ENCODE peak calls at places on chromosome 17, in four cellular contexts. One of them, this sample, is unnamed.

GRCh38 chr17:68085751-68086445 is 50.4 kb downstream of the KPNA2 start:
- DNase-seq in fibroblast of the aortic adventitia: no peak
- DNase-seq in AG04449: no peak
- DNase-seq in IMR-90: no peak
- DNase-seq in this sample: peak

GRCh38 chr17:2735896-2736295 is 13.6 kb downstream of the CCDC92B start:
- DNase-seq in fibroblast of the aortic adventitia: no peak
- DNase-seq in AG04449: no peak
- DNase-seq in IMR-90: no peak
- DNase-seq in this sample: no peak

GRCh38 chr17:57493171-57493570 is 236.8 kb downstream of the MSI2 start:
- DNase-seq in fibroblast of the aortic adventitia: no peak
- DNase-seq in AG04449: no peak
- DNase-seq in IMR-90: no peak
- DNase-seq in this sample: no peak

GRCh38 chr17:6043405-6043804 is 26.8 kb upstream of the WSCD1 start:
- DNase-seq in fibroblast of the aortic adventitia: no peak
- DNase-seq in AG04449: no peak
- DNase-seq in IMR-90: no peak
- DNase-seq in this sample: no peak

GRCh38 chr17:82560802-82561428 is 41.4 kb downstream of the FOXK2 start:
- DNase-seq in fibroblast of the aortic adventitia: no peak
- DNase-seq in AG04449: no peak
- DNase-seq in IMR-90: no peak
- DNase-seq in this sample: no peak

GRCh38 chr17:31654936-31655335 is 204.1 kb downstream of the COPRS start:
- DNase-seq in fibroblast of the aortic adventitia: no peak
- DNase-seq in AG04449: no peak
- DNase-seq in IMR-90: peak
- DNase-seq in this sample: peak

GRCh38 chr17:61106354-61106753 is 293.3 kb upstream of the TBX2 start:
- DNase-seq in fibroblast of the aortic adventitia: no peak
- DNase-seq in AG04449: no peak
- DNase-seq in IMR-90: no peak
- DNase-seq in this sample: no peak

GRCh38 chr17:12857592-12857991 is 68.3 kb downstream of the ARHGAP44 start:
- DNase-seq in fibroblast of the aortic adventitia: no peak
- DNase-seq in AG04449: no peak
- DNase-seq in IMR-90: no peak
- DNase-seq in this sample: no peak

GRCh38 chr17:17342242-17342945 is 39.2 kb downstream of the NT5M start:
- DNase-seq in fibroblast of the aortic adventitia: no peak
- DNase-seq in AG04449: no peak
- DNase-seq in IMR-90: no peak
- DNase-seq in this sample: no peak

GRCh38 chr17:11991461-11991860 is 5.8 kb downstream of the ZNF18 start:
- DNase-seq in fibroblast of the aortic adventitia: no peak
- DNase-seq in AG04449: no peak
- DNase-seq in IMR-90: no peak
- DNase-seq in this sample: no peak

GRCh38 chr17:19546289-19547065 is 12.8 kb downstream of the SLC47A1 start:
- DNase-seq in fibroblast of the aortic adventitia: no peak
- DNase-seq in AG04449: no peak
- DNase-seq in IMR-90: no peak
- DNase-seq in this sample: no peak

GRCh38 chr17:64689106-64689505 is 27.0 kb upstream of the SMURF2 start:
- DNase-seq in fibroblast of the aortic adventitia: no peak
- DNase-seq in AG04449: no peak
- DNase-seq in IMR-90: no peak
- DNase-seq in this sample: no peak

GRCh38 chr17:39236981-39237441 is 11.3 kb upstream of the STAC2 start:
- DNase-seq in fibroblast of the aortic adventitia: no peak
- DNase-seq in AG04449: no peak
- DNase-seq in IMR-90: no peak
- DNase-seq in this sample: no peak

GRCh38 chr17:50834786-50835562 is 412 bp upstream of the WFIKKN2 start:
- DNase-seq in fibroblast of the aortic adventitia: peak
- DNase-seq in AG04449: no peak
- DNase-seq in IMR-90: peak
- DNase-seq in this sample: no peak

GRCh38 chr17:63221941-63222340 is 224.2 kb downstream of the CYB561 start:
- DNase-seq in fibroblast of the aortic adventitia: no peak
- DNase-seq in AG04449: no peak
- DNase-seq in IMR-90: no peak
- DNase-seq in this sample: no peak

GRCh38 chr17:31275126-31275525 is 21.9 kb downstream of the OMG start:
- DNase-seq in fibroblast of the aortic adventitia: no peak
- DNase-seq in AG04449: no peak
- DNase-seq in IMR-90: peak
- DNase-seq in this sample: no peak

GRCh38 chr17:31568140-31568938 is 176.9 kb downstream of the RAB11FIP4 start:
- DNase-seq in fibroblast of the aortic adventitia: peak
- DNase-seq in AG04449: no peak
- DNase-seq in IMR-90: no peak
- DNase-seq in this sample: no peak

GRCh38 chr17:68035523-68036303 is at the start of gene KPNA2:
- DNase-seq in fibroblast of the aortic adventitia: peak
- DNase-seq in AG04449: peak
- DNase-seq in IMR-90: peak
- DNase-seq in this sample: peak

GRCh38 chr17:8287651-8288335 is 677 bp upstream of the RANGRF start:
- DNase-seq in fibroblast of the aortic adventitia: no peak
- DNase-seq in AG04449: no peak
- DNase-seq in IMR-90: no peak
- DNase-seq in this sample: no peak

GRCh38 chr17:74210191-74211140 is 2.9 kb upstream of the TTYH2 start:
- DNase-seq in fibroblast of the aortic adventitia: peak
- DNase-seq in AG04449: no peak
- DNase-seq in IMR-90: peak
- DNase-seq in this sample: peak

GRCh38 chr17:31653710-31654109 is 205.3 kb downstream of the COPRS start:
- DNase-seq in fibroblast of the aortic adventitia: peak
- DNase-seq in AG04449: no peak
- DNase-seq in IMR-90: no peak
- DNase-seq in this sample: no peak

GRCh38 chr17:50308666-50309065 is 34.4 kb downstream of the TMEM92 start:
- DNase-seq in fibroblast of the aortic adventitia: peak
- DNase-seq in AG04449: no peak
- DNase-seq in IMR-90: peak
- DNase-seq in this sample: no peak

GRCh38 chr17:17420561-17421269 is 56.1 kb upstream of the MED9 start:
- DNase-seq in fibroblast of the aortic adventitia: peak
- DNase-seq in AG04449: no peak
- DNase-seq in IMR-90: peak
- DNase-seq in this sample: no peak

GRCh38 chr17:76867578-76868175 is 527 bp upstream of the MGAT5B start:
- DNase-seq in fibroblast of the aortic adventitia: peak
- DNase-seq in AG04449: no peak
- DNase-seq in IMR-90: peak
- DNase-seq in this sample: peak

GRCh38 chr17:27506348-27507218 is 50.3 kb downstream of the KSR1 start:
- DNase-seq in fibroblast of the aortic adventitia: no peak
- DNase-seq in AG04449: no peak
- DNase-seq in IMR-90: no peak
- DNase-seq in this sample: no peak

GRCh38 chr17:29444589-29444988 is 54.4 kb downstream of the TAOK1 start:
- DNase-seq in fibroblast of the aortic adventitia: peak
- DNase-seq in AG04449: peak
- DNase-seq in IMR-90: peak
- DNase-seq in this sample: no peak

GRCh38 chr17:74417178-74418045 is 14.5 kb upstream of the GPRC5C start:
- DNase-seq in fibroblast of the aortic adventitia: no peak
- DNase-seq in AG04449: no peak
- DNase-seq in IMR-90: no peak
- DNase-seq in this sample: no peak

GRCh38 chr17:2241823-2242222 is 61.8 kb downstream of the SMG6 start:
- DNase-seq in fibroblast of the aortic adventitia: peak
- DNase-seq in AG04449: no peak
- DNase-seq in IMR-90: peak
- DNase-seq in this sample: no peak

GRCh38 chr17:41739661-41740352 is 5.4 kb upstream of the HAP1 start:
- DNase-seq in fibroblast of the aortic adventitia: peak
- DNase-seq in AG04449: no peak
- DNase-seq in IMR-90: peak
- DNase-seq in this sample: no peak

GRCh38 chr17:66900126-66901010 is 64.1 kb upstream of the CACNG4 start:
- DNase-seq in fibroblast of the aortic adventitia: peak
- DNase-seq in AG04449: no peak
- DNase-seq in IMR-90: peak
- DNase-seq in this sample: no peak
- H3K4me3 ChIP-seq in fibroblast of the aortic adventitia: no peak
- H3K4me3 ChIP-seq in AG04449: no peak
- H3K4me3 ChIP-seq in IMR-90: no peak
- H3K4me3 ChIP-seq in this sample: no peak

GRCh38 chr17:80585880-80586279 is 41.2 kb downstream of the RPTOR start:
- DNase-seq in fibroblast of the aortic adventitia: no peak
- DNase-seq in AG04449: no peak
- DNase-seq in IMR-90: no peak
- DNase-seq in this sample: no peak

GRCh38 chr17:80586464-80587228 is 42.0 kb downstream of the RPTOR start:
- DNase-seq in fibroblast of the aortic adventitia: peak
- DNase-seq in AG04449: no peak
- DNase-seq in IMR-90: peak
- DNase-seq in this sample: no peak

GRCh38 chr17:80592243-80592642 is 47.6 kb downstream of the RPTOR start:
- DNase-seq in fibroblast of the aortic adventitia: no peak
- DNase-seq in AG04449: no peak
- DNase-seq in IMR-90: no peak
- DNase-seq in this sample: no peak

GRCh38 chr17:80591788-80592187 is 47.1 kb downstream of the RPTOR start:
- DNase-seq in fibroblast of the aortic adventitia: no peak
- DNase-seq in AG04449: no peak
- DNase-seq in IMR-90: no peak
- DNase-seq in this sample: no peak

DNA sequence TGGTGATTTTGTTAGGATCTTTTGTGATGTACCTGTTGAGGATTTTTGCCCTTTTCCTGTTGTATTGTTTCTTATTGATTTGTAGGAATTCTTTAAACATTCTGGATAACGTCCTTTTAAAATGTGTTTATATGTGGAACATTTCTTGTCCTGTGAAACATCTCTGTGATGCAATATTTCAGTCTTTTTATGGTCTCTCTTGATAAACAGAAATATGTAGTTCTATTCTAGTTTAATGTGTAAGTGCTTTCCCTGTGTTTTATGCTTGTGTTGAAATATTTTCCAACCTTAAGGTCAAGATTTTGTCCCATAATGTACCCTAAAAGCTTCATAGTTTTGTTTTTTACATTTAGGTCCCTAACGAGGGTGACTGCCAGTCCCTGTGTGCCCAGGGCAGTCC is 44.0 kb downstream of the RPTOR start:
- DNase-seq in fibroblast of the aortic adventitia: no peak
- DNase-seq in AG04449: no peak
- DNase-seq in IMR-90: no peak
- DNase-seq in this sample: no peak
- H3K4me3 ChIP-seq in fibroblast of the aortic adventitia: no peak
- H3K4me3 ChIP-seq in AG04449: no peak
- H3K4me3 ChIP-seq in IMR-90: no peak
- H3K4me3 ChIP-seq in this sample: no peak

DNA sequence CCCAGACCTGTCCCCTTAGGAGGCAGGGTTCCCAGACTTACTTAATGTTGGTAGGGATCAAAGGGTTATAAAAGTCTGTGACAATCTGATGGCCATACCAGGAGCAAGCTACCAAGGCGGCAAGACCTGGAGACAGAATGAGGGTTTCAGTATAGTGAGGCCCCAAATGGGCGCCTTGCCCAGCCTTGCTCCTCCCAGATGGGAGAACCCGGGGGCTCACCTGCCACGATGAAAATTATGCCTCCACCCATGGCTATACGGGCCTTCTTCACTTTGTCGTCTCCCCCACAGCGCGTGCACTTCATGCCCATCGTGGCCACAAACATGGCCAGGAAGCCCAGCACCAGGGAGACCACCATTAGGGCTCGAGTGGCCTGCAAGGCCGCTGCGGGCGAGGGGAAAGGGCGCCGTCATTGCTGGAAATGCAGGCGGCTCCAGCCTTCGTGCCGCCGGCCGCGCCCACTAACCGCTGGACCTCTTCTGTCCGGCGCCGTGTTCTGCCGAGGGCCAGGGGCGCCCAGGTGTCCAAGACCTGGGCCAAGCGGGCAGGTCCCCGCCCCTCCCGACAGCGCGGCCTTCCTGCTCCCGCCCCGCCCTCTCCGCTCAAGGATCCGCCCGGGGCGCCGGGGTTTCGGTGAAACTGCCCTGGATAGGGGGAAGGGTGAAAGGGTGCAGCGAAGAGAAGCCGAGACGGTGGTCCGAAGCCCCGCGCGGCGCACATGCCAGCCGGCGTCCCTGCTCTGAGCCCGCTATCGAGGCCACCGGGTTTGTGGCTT is 1.5 kb downstream of the CLDN7 start:
- DNase-seq in fibroblast of the aortic adventitia: no peak
- DNase-seq in AG04449: no peak
- DNase-seq in IMR-90: no peak
- DNase-seq in this sample: no peak
- H3K4me3 ChIP-seq in fibroblast of the aortic adventitia: peak
- H3K4me3 ChIP-seq in AG04449: peak
- H3K4me3 ChIP-seq in IMR-90: peak
- H3K4me3 ChIP-seq in this sample: no peak

GRCh38 chr17:15963670-15964110 is 18.8 kb downstream of the ADORA2B start:
- DNase-seq in fibroblast of the aortic adventitia: peak
- DNase-seq in AG04449: no peak
- DNase-seq in IMR-90: peak
- DNase-seq in this sample: no peak

GRCh38 chr17:15967706-15968399 is 22.9 kb downstream of the ADORA2B start:
- DNase-seq in fibroblast of the aortic adventitia: no peak
- DNase-seq in AG04449: no peak
- DNase-seq in IMR-90: no peak
- DNase-seq in this sample: no peak

GRCh38 chr17:15966879-15967248 is 21.9 kb downstream of the ADORA2B start:
- DNase-seq in fibroblast of the aortic adventitia: no peak
- DNase-seq in AG04449: no peak
- DNase-seq in IMR-90: no peak
- DNase-seq in this sample: peak

GRCh38 chr17:15965510-15965909 is 20.6 kb downstream of the ADORA2B start:
- DNase-seq in fibroblast of the aortic adventitia: no peak
- DNase-seq in AG04449: no peak
- DNase-seq in IMR-90: no peak
- DNase-seq in this sample: peak

DNA sequence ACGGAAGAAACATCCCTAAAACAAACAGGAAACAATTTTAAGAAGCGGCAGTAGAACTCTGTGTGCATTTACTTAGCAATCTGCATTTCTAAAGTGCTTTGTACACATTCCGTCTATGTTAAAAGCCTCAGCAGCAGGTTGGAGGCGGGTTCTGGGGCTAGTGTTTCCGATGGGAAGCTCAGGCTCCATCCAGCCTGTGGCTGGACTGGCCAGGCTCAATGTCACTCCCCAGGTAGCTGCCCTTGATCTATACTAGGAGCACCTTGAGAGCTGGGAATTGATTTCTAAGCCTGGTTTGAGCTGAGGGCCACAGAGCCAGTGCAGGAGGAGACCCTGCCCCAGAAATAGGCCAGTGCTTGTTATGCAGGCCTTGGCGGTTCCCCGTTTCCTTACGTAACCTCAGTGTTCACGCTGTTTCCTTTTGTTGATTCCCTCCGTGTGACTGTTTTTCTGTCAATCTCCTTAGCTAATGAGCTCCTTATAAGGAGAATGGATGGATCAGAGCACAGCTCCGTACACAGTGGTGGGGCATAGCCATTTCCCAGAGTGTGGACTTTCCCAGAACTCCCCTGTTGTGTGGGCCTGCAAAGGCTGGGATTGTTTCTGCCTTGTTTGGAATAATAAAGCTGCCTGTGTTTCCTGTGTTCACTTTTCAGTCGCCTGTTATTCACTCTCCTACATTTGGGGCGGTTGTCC is 21.4 kb downstream of the ADORA2B start:
- DNase-seq in fibroblast of the aortic adventitia: no peak
- DNase-seq in AG04449: no peak
- DNase-seq in IMR-90: peak
- DNase-seq in this sample: peak
- H3K4me3 ChIP-seq in fibroblast of the aortic adventitia: no peak
- H3K4me3 ChIP-seq in AG04449: no peak
- H3K4me3 ChIP-seq in IMR-90: no peak
- H3K4me3 ChIP-seq in this sample: peak

This sample was measured in Jurkat, Clone E6-1.